ENCODE peak calls at places on chromosomes 4 and X, in ten cellular contexts. F, K, J, D, P, V, E, W, O and Z are unnamed samples.
A peak's percentile ranks its signal among the peaks of the same experiment; 100 is the strongest.

GRCh38 chr4:76689079-76689817 is 208.7 kb downstream of the SOWAHB start:
- DNase-seq in D (no peak), P (peak; percentile 78), E (peak; percentile 76), F (no peak), W (no peak), V (peak; percentile 57), K (peak; percentile 75), O (peak; percentile 42), J (no peak), Z (peak; percentile 79)

GRCh38 chr4:174198396-174199179 is 84.9 kb downstream of the FBXO8 start:
- DNase-seq in D (no peak), O (peak; percentile 89), V (no peak), E (peak; percentile 91), J (no peak), K (no peak), F (no peak), P (no peak), W (no peak), Z (peak; percentile 47)

GRCh38 chr4:127505203-127505602 is 127.6 kb upstream of the INTU start:
- DNase-seq in F (no peak), D (no peak), V (no peak), W (no peak), K (no peak), J (no peak), P (no peak), O (peak; percentile 87), E (peak; percentile 89), Z (peak; percentile 30)

GRCh38 chr4:131644619-131645018 is 1504.5 kb upstream of the PCDH10 start:
- DNase-seq in P (no peak), K (no peak), J (no peak), E (peak; percentile 31), O (peak; percentile 68), D (no peak), F (no peak), V (no peak), W (no peak), Z (peak; percentile 79)

GRCh38 chrX:10636337-10636736 is 16.0 kb upstream of the MID1 start:
- DNase-seq in E (peak; percentile 70), W (no peak), V (no peak), P (no peak), F (peak; percentile 32), J (no peak), O (peak; percentile 76), D (no peak), K (no peak), Z (peak; percentile 58)

GRCh38 chrX:153381684-153382532 is 19.2 kb downstream of the PNMA6E start:
- DNase-seq in P (no peak), W (peak; percentile 11), V (no peak), D (no peak), F (no peak), K (no peak), J (no peak), O (peak; percentile 96), E (peak; percentile 86), Z (no peak)

GRCh38 chr4:4854649-4855292 is 4.7 kb upstream of the MSX1 start:
- DNase-seq in W (no peak), F (no peak), J (no peak), D (no peak), E (no peak), K (peak; percentile 39), O (no peak), P (peak; percentile 73), V (peak; percentile 37), Z (no peak)

GRCh38 chr4:8182294-8182693 is 16.8 kb upstream of the SH3TC1 start:
- DNase-seq in F (no peak), J (no peak), P (peak; percentile 71), W (no peak), E (no peak), V (no peak), K (no peak), O (no peak), D (no peak), Z (no peak)

GRCh38 chr4:154982187-154983047 is 201.3 kb downstream of the RBM46 start:
- DNase-seq in D (no peak), F (peak; percentile 58), V (peak; percentile 51), K (peak; percentile 68), J (no peak), P (no peak), E (peak; percentile 86), W (no peak), O (peak; percentile 83), Z (peak; percentile 68)

GRCh38 chrX:56564182-56564885 is 907 bp downstream of the UBQLN2 start:
- DNase-seq in K (peak; percentile 58), W (peak; percentile 13), F (no peak), V (peak; percentile 50), P (peak; percentile 74), J (peak; percentile 45), D (no peak), O (peak; percentile 21), E (peak; percentile 44), Z (peak; percentile 85)

GRCh38 chrX:1222511-1223252 is 10.2 kb upstream of the CRLF2 start:
- DNase-seq in E (peak; percentile 19), O (no peak), V (no peak), F (no peak), W (no peak), D (no peak), J (no peak), K (no peak), P (no peak), Z (peak; percentile 21)
- H3K4me3 ChIP-seq in E (no peak overlapping the region), O (no peak overlapping the region), V (no peak overlapping the region), F (no peak overlapping the region), W (no peak overlapping the region), D (no peak overlapping the region), J (no peak overlapping the region), K (no peak overlapping the region), P (no peak overlapping the region), Z (no peak overlapping the region)

GRCh38 chrX:54602563-54602962 is 72.5 kb downstream of the GNL3L start:
- DNase-seq in O (no peak), D (no peak), V (no peak), J (no peak), F (no peak), P (no peak), W (no peak), K (no peak), E (no peak), Z (no peak)
- H3K4me3 ChIP-seq in O (no peak overlapping the region), D (no peak overlapping the region), V (no peak overlapping the region), J (no peak overlapping the region), F (no peak overlapping the region), P (no peak overlapping the region), W (no peak overlapping the region), K (no peak overlapping the region), E (no peak overlapping the region), Z (no peak overlapping the region)

DNA sequence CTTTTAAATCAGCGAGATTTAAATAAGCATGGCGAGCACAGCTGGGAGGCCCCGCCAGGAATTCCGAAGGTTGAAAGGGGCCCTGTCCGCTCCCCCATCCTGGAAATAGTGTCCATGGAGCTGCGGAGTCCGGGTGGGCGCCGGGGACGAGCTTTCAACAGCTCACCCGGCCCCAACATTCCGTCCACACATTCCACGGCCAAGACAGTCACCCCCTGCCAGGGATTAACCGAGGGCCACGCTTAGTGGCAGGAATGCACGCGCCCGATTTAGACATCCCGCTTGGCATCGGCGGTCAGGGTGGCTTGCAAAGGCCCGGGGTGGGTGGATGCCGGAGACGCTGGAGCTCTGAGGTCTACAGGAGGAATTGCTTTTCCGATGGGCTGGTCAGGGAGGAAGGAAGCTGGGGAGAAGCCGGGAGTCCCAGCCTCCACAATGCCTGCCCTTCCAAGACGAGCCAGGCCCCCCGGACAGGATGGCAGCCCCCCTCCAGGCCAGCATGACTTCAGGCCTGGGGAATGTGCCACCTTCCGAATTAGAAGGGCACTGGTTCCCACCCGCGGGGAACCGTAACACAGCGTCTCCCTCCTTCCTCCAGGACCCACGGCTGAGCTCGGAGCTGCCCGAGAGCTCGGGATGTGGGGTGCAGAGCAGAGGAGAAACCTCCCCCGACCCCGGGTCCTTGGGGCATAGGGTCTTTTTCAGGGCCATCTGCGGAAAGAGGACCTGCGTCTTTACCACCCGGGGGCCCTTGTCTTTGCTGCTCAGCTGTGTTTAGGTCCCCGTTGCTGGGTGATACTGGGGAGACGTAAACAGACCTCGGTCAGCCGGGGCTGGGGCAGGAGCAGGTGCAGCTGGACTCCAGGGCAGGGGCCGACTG is 26.9 kb upstream of the PPP2R3B start:
- DNase-seq in O (peak; percentile 46), F (no peak), J (no peak), K (no peak), E (peak; percentile 69), P (no peak), V (peak; percentile 76), W (no peak), D (no peak), Z (no peak)
- H3K4me3 ChIP-seq in O (peak overlapping the region; percentile 4), F (no peak overlapping the region), J (no peak overlapping the region), K (peak overlapping the region; percentile 17), E (no peak overlapping the region), P (no peak overlapping the region), V (peak overlapping the region; percentile 60), W (no peak overlapping the region), D (no peak overlapping the region), Z (no peak overlapping the region)

GRCh38 chr4:41215969-41216293 is 1.6 kb upstream of the APBB2 start:
- DNase-seq in V (no peak), O (no peak), P (no peak), D (no peak), J (no peak), K (no peak), E (no peak), F (no peak), W (no peak), Z (no peak)

GRCh38 chr4:41213563-41214157 is 682 bp downstream of the APBB2 start:
- DNase-seq in K (peak; percentile 74), D (no peak), E (peak; percentile 59), J (no peak), P (peak; percentile 75), O (no peak), W (no peak), F (no peak), V (peak; percentile 57), Z (peak; percentile 31)

GRCh38 chr4:41212221-41213203 is 1.8 kb downstream of the APBB2 start:
- DNase-seq in F (peak; percentile 65), K (no peak), W (no peak), E (peak; percentile 90), D (no peak), J (no peak), V (no peak), O (peak; percentile 85), P (no peak), Z (peak; percentile 82)

GRCh38 chr4:41215155-41215554 is 813 bp upstream of the APBB2 start:
- DNase-seq in K (no peak), F (no peak), E (peak; percentile 15), V (no peak), D (no peak), J (no peak), P (no peak), O (no peak), W (no peak), Z (no peak)

DNA sequence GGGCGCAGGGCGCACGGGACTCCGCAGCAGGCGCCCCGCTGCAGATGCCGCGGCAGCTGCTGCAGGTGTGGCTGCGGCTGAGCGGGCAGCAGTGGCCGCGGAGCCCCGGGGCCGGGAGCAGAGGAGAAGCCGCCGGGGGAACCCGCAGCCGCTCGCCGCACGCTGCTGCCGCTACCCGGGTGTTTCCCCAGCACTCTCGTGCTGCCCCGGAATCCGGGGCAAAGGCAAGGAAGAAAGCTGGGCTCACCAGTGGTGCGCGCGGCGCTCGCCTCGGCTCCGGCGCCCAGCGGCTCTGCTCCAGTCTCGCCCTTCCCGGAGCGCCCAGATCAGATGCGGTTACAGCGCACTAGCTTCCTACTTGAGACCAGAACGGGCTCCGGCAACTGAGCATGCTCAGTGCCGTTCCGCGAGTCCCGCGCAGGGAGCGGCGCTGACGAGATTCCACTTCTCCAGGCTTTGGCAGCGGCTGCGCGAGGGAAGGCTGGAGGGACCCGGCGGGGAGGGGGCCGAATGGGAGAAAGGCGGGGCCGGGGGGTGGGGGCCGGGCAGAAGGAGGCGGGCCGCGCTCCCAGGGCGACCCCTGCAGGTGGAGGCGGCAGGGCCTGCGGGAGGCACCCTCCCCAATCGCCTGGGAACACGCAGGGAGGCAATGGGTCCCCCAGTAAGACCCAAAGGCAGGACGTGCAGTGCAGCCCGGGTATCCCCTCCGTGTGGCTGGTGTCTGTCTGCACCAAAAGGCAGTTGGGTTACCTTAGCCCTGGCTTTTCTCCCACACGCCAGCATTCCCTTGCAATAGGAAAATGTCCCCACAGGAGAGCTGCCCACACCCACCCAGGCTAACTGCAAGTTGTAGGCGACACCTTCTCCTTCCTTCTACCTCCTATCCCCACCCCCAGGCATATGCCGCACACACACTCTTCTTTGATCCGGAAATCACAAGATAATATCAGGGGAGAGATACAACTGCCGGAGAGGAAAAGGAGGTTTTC is at the start of gene APBB2:
- DNase-seq in D (no peak), P (peak; percentile 87), J (no peak), O (peak; percentile 98), W (no peak), V (peak; percentile 96), K (peak; percentile 97), E (peak; percentile 99), F (peak; percentile 95), Z (peak; percentile 98)
- H3K4me3 ChIP-seq in D (peak within 1 kb of the TSS; percentile 48), P (peak within 1 kb of the TSS; percentile 77), J (no peak within 1 kb of the TSS), O (peak within 1 kb of the TSS; percentile 95), W (no peak within 1 kb of the TSS), V (peak within 1 kb of the TSS; percentile 78), K (peak within 1 kb of the TSS; percentile 94), E (peak within 1 kb of the TSS; percentile 94), F (peak within 1 kb of the TSS; percentile 77), Z (peak within 1 kb of the TSS; percentile 90)